ENCODE peak calls at places on chromosomes 11 and 22, in seven cellular contexts. One of them, this sample, is unnamed.

GRCh38 chr11:45208135-45208534 is 61.7 kb downstream of the PRDM11 start:
- DNase-seq in CD4-positive, alpha-beta T cell: no peak
- DNase-seq in lower lobe of right lung: no peak
- DNase-seq in heart left ventricle: no peak
- DNase-seq in cardiac muscle cell: no peak
- DNase-seq in dorsolateral prefrontal cortex: no peak
- DNase-seq in WERI-Rb-1: no peak
- DNase-seq in this sample: no peak

GRCh38 chr11:88402784-88403183 is 65.2 kb upstream of the CTSC start:
- DNase-seq in lower lobe of right lung: no peak
- DNase-seq in cardiac muscle cell: peak; percentile 29
- DNase-seq in dorsolateral prefrontal cortex: no peak
- DNase-seq in WERI-Rb-1: no peak
- DNase-seq in CD4-positive, alpha-beta T cell: no peak
- DNase-seq in heart left ventricle: no peak
- DNase-seq in this sample: no peak

GRCh38 chr11:65445101-65445603 is 22.6 kb downstream of the NEAT1 start:
- DNase-seq in heart left ventricle: no peak
- DNase-seq in cardiac muscle cell: peak; percentile 43
- DNase-seq in WERI-Rb-1: no peak
- DNase-seq in lower lobe of right lung: no peak
- DNase-seq in dorsolateral prefrontal cortex: no peak
- DNase-seq in CD4-positive, alpha-beta T cell: no peak
- DNase-seq in this sample: peak; percentile 35

GRCh38 chr11:118166641-118167040 is 9.8 kb downstream of the SCN2B start:
- DNase-seq in cardiac muscle cell: no peak
- DNase-seq in dorsolateral prefrontal cortex: no peak
- DNase-seq in lower lobe of right lung: no peak
- DNase-seq in WERI-Rb-1: no peak
- DNase-seq in heart left ventricle: no peak
- DNase-seq in CD4-positive, alpha-beta T cell: no peak
- DNase-seq in this sample: no peak

GRCh38 chr11:111665779-111666178 is 63.5 kb downstream of the SIK2 start:
- DNase-seq in WERI-Rb-1: no peak
- DNase-seq in cardiac muscle cell: peak; percentile 74
- DNase-seq in CD4-positive, alpha-beta T cell: no peak
- DNase-seq in lower lobe of right lung: no peak
- DNase-seq in heart left ventricle: no peak
- DNase-seq in dorsolateral prefrontal cortex: no peak
- DNase-seq in this sample: no peak

GRCh38 chr11:91700854-91701253 is 523.8 kb upstream of the FAT3 start:
- DNase-seq in WERI-Rb-1: no peak
- DNase-seq in heart left ventricle: no peak
- DNase-seq in cardiac muscle cell: no peak
- DNase-seq in dorsolateral prefrontal cortex: no peak
- DNase-seq in lower lobe of right lung: no peak
- DNase-seq in CD4-positive, alpha-beta T cell: no peak
- DNase-seq in this sample: no peak

GRCh38 chr22:25068701-25069100 is 116.2 kb downstream of the KIAA1671 start:
- DNase-seq in WERI-Rb-1: peak; percentile 56
- DNase-seq in dorsolateral prefrontal cortex: no peak
- DNase-seq in lower lobe of right lung: no peak
- DNase-seq in CD4-positive, alpha-beta T cell: no peak
- DNase-seq in cardiac muscle cell: no peak
- DNase-seq in heart left ventricle: no peak
- DNase-seq in this sample: no peak

GRCh38 chr11:130131957-130132850 is 27.4 kb upstream of the ST14 start:
- DNase-seq in CD4-positive, alpha-beta T cell: peak; percentile 44
- DNase-seq in dorsolateral prefrontal cortex: no peak
- DNase-seq in lower lobe of right lung: no peak
- DNase-seq in cardiac muscle cell: peak; percentile 79
- DNase-seq in heart left ventricle: peak; percentile 41
- DNase-seq in WERI-Rb-1: peak; percentile 57
- DNase-seq in this sample: peak; percentile 75

GRCh38 chr11:123357990-123358827 is 71.9 kb upstream of the GRAMD1B start:
- DNase-seq in heart left ventricle: peak; percentile 21
- DNase-seq in lower lobe of right lung: no peak
- DNase-seq in cardiac muscle cell: peak; percentile 27
- DNase-seq in CD4-positive, alpha-beta T cell: no peak
- DNase-seq in dorsolateral prefrontal cortex: peak; percentile 43
- DNase-seq in WERI-Rb-1: peak; percentile 67
- DNase-seq in this sample: peak; percentile 70

GRCh38 chr11:133946541-133947297 is 10.0 kb downstream of the IGSF9B start:
- DNase-seq in CD4-positive, alpha-beta T cell: no peak
- DNase-seq in heart left ventricle: peak; percentile 62
- DNase-seq in dorsolateral prefrontal cortex: no peak
- DNase-seq in cardiac muscle cell: no peak
- DNase-seq in WERI-Rb-1: peak; percentile 90
- DNase-seq in lower lobe of right lung: no peak
- DNase-seq in this sample: no peak

GRCh38 chr11:134068829-134069425 is at the start of gene JAM3:
- DNase-seq in lower lobe of right lung: peak; percentile 87
- DNase-seq in cardiac muscle cell: peak; percentile 97
- DNase-seq in dorsolateral prefrontal cortex: peak; percentile 99
- DNase-seq in heart left ventricle: peak; percentile 97
- DNase-seq in WERI-Rb-1: peak; percentile 98
- DNase-seq in CD4-positive, alpha-beta T cell: peak; percentile 94
- DNase-seq in this sample: peak; percentile 92

GRCh38 chr11:130089669-130090063 is 20.0 kb downstream of the APLP2 start:
- DNase-seq in heart left ventricle: no peak
- DNase-seq in lower lobe of right lung: no peak
- DNase-seq in cardiac muscle cell: no peak
- DNase-seq in CD4-positive, alpha-beta T cell: no peak
- DNase-seq in dorsolateral prefrontal cortex: no peak
- DNase-seq in WERI-Rb-1: no peak
- DNase-seq in this sample: no peak

GRCh38 chr11:106706355-106706754 is 311.9 kb downstream of the GUCY1A2 start:
- DNase-seq in cardiac muscle cell: peak; percentile 58
- DNase-seq in dorsolateral prefrontal cortex: no peak
- DNase-seq in WERI-Rb-1: no peak
- DNase-seq in lower lobe of right lung: no peak
- DNase-seq in heart left ventricle: no peak
- DNase-seq in CD4-positive, alpha-beta T cell: no peak
- DNase-seq in this sample: no peak

GRCh38 chr11:46183819-46184218 is 62.6 kb upstream of the PHF21A start:
- DNase-seq in cardiac muscle cell: no peak
- DNase-seq in lower lobe of right lung: no peak
- DNase-seq in heart left ventricle: no peak
- DNase-seq in dorsolateral prefrontal cortex: no peak
- DNase-seq in WERI-Rb-1: no peak
- DNase-seq in CD4-positive, alpha-beta T cell: no peak
- DNase-seq in this sample: no peak

GRCh38 chr11:125941606-125942275 is 4.1 kb upstream of the VSIG10L2 start:
- DNase-seq in cardiac muscle cell: peak; percentile 48
- DNase-seq in lower lobe of right lung: peak; percentile 71
- DNase-seq in WERI-Rb-1: peak; percentile 81
- DNase-seq in heart left ventricle: peak; percentile 62
- DNase-seq in dorsolateral prefrontal cortex: peak; percentile 65
- DNase-seq in CD4-positive, alpha-beta T cell: peak; percentile 28
- DNase-seq in this sample: peak; percentile 47

GRCh38 chr22:17726561-17727243 is 47.6 kb downstream of the BID start:
- DNase-seq in dorsolateral prefrontal cortex: no peak
- DNase-seq in lower lobe of right lung: no peak
- DNase-seq in WERI-Rb-1: no peak
- DNase-seq in heart left ventricle: no peak
- DNase-seq in CD4-positive, alpha-beta T cell: no peak
- DNase-seq in cardiac muscle cell: no peak
- DNase-seq in this sample: peak; percentile 18

GRCh38 chr11:67022961-67023956 is at the start of gene SYT12:
- DNase-seq in CD4-positive, alpha-beta T cell: no peak
- DNase-seq in heart left ventricle: no peak
- DNase-seq in dorsolateral prefrontal cortex: peak; percentile 64
- DNase-seq in WERI-Rb-1: peak; percentile 16
- DNase-seq in lower lobe of right lung: no peak
- DNase-seq in cardiac muscle cell: peak; percentile 29
- DNase-seq in this sample: no peak

GRCh38 chr11:10809373-10810199 is 860 bp upstream of the EIF4G2 start:
- DNase-seq in WERI-Rb-1: peak; percentile 44
- DNase-seq in dorsolateral prefrontal cortex: no peak
- DNase-seq in lower lobe of right lung: no peak
- DNase-seq in cardiac muscle cell: peak; percentile 85
- DNase-seq in heart left ventricle: no peak
- DNase-seq in CD4-positive, alpha-beta T cell: peak; percentile 39
- DNase-seq in this sample: peak; percentile 64

GRCh38 chr11:132784441-132784840 is 747.9 kb downstream of the OPCML start:
- DNase-seq in cardiac muscle cell: peak; percentile 16
- DNase-seq in CD4-positive, alpha-beta T cell: no peak
- DNase-seq in WERI-Rb-1: no peak
- DNase-seq in heart left ventricle: no peak
- DNase-seq in lower lobe of right lung: no peak
- DNase-seq in dorsolateral prefrontal cortex: no peak
- DNase-seq in this sample: no peak

GRCh38 chr11:122399375-122399774 is 256.1 kb upstream of the UBASH3B start:
- DNase-seq in cardiac muscle cell: no peak
- DNase-seq in heart left ventricle: no peak
- DNase-seq in dorsolateral prefrontal cortex: no peak
- DNase-seq in CD4-positive, alpha-beta T cell: no peak
- DNase-seq in WERI-Rb-1: no peak
- DNase-seq in lower lobe of right lung: no peak
- DNase-seq in this sample: peak; percentile 79

GRCh38 chr11:122843281-122844150 is 5.2 kb downstream of the CRTAM start:
- DNase-seq in WERI-Rb-1: peak; percentile 31
- DNase-seq in heart left ventricle: no peak
- DNase-seq in lower lobe of right lung: no peak
- DNase-seq in CD4-positive, alpha-beta T cell: no peak
- DNase-seq in dorsolateral prefrontal cortex: no peak
- DNase-seq in cardiac muscle cell: no peak
- DNase-seq in this sample: peak; percentile 49

DNA sequence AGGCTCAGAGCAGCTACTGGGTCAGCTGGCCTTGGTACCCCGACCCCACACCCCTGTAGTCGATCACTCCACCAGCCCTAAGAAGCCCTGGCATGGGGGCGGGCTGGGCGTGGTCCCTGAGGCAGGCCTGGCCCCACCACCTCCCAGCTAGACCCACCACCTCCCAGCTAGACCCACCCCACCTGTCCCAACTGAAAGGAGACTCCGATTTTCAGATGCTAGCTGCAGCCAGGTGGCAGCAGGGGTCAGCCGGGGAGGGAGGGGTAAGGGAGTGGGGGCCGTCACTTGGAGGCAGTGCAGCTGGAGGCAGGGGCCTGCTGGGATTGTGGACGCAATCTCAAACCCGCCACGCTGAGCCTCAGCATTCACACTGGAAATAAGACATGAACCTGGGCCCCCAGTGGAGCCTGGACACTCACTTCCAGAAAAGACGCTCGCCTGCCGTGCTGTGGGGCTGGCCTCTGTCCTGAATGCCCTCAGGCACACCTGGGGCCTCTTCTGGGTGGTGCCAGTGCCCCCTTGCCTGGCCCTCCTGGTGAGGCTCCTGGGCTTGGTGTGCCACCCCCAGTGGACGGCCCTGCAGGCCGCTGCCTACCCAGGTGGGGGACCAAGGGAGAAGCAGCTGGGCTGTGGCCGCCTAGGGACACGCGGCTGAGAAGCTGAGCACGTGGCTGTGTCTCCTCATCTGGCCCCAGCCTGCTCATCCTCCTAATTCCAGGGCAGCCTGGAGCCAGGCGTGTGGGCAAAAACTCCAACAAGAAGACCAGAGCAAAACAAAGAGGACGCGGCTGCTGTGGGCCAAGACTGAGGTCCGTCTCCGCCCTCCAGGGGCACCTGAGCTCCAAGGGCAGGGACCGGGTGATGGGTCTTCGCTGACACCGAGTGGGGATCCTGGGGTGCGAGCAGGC is 26.7 kb downstream of the OSBPL5 start:
- DNase-seq in heart left ventricle: no peak
- DNase-seq in dorsolateral prefrontal cortex: no peak
- DNase-seq in CD4-positive, alpha-beta T cell: no peak
- DNase-seq in WERI-Rb-1: peak; percentile 75
- DNase-seq in cardiac muscle cell: no peak
- DNase-seq in lower lobe of right lung: peak; percentile 38
- DNase-seq in this sample: no peak
- TF ChIP-seq CTCF in heart left ventricle: no peak
- TF ChIP-seq CTCF in dorsolateral prefrontal cortex: no peak
- TF ChIP-seq CTCF in CD4-positive, alpha-beta T cell: no peak
- TF ChIP-seq CTCF in WERI-Rb-1: peak; percentile 27
- TF ChIP-seq CTCF in cardiac muscle cell: no peak
- TF ChIP-seq CTCF in lower lobe of right lung: no peak
- TF ChIP-seq CTCF in this sample: no peak

GRCh38 chr11:32751381-32751780 is 43.1 kb downstream of the CCDC73 start:
- DNase-seq in cardiac muscle cell: no peak
- DNase-seq in CD4-positive, alpha-beta T cell: no peak
- DNase-seq in WERI-Rb-1: peak; percentile 14
- DNase-seq in dorsolateral prefrontal cortex: no peak
- DNase-seq in lower lobe of right lung: no peak
- DNase-seq in heart left ventricle: no peak
- DNase-seq in this sample: no peak
- TF ChIP-seq CTCF in cardiac muscle cell: no peak
- TF ChIP-seq CTCF in CD4-positive, alpha-beta T cell: no peak
- TF ChIP-seq CTCF in WERI-Rb-1: peak; percentile 22
- TF ChIP-seq CTCF in dorsolateral prefrontal cortex: no peak
- TF ChIP-seq CTCF in lower lobe of right lung: no peak
- TF ChIP-seq CTCF in heart left ventricle: no peak
- TF ChIP-seq CTCF in this sample: no peak

DNA sequence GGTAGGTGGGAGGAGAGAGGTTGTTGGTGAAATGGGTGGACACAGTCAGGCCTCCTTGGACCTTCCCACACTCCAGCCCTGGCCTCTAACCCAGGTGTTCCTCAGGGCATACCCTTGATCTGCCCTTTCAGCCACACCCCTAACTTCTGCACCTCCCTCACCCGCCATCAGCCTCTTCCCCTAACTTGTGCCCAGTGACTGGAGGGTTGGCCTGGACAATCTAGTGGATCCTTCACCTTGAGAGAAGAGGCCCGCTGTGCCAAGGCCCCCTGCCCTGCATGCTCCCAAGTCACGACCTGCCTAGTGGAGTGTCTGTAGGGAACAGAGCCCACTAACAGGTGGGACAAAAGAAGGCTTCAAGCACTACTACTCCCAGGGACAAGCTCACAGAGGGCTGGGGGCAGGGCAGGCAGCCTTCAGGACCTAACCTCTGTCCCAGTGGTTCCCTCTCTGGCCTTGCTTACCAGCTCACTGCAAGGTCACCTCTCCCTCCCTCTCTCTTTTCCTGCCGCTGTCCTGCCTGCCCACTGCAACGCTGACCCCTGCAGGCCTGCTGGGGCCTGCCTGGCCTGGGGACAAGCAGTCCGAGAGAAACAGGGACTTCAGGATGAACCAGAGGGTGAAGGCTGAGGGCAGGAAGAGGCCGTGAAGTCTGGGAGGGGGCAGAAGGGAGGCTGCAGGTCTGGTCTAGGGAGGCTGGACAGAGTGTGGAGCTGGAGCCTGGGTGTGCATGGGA is 3.3 kb downstream of the SYT7 start:
- DNase-seq in WERI-Rb-1: peak; percentile 74
- DNase-seq in CD4-positive, alpha-beta T cell: no peak
- DNase-seq in lower lobe of right lung: no peak
- DNase-seq in cardiac muscle cell: no peak
- DNase-seq in heart left ventricle: peak; percentile 42
- DNase-seq in dorsolateral prefrontal cortex: no peak
- DNase-seq in this sample: no peak
- TF ChIP-seq CTCF in WERI-Rb-1: peak; percentile 78
- TF ChIP-seq CTCF in CD4-positive, alpha-beta T cell: no peak
- TF ChIP-seq CTCF in lower lobe of right lung: no peak
- TF ChIP-seq CTCF in cardiac muscle cell: peak; percentile 26
- TF ChIP-seq CTCF in heart left ventricle: peak; percentile 30
- TF ChIP-seq CTCF in dorsolateral prefrontal cortex: no peak
- TF ChIP-seq CTCF in this sample: no peak

DNA sequence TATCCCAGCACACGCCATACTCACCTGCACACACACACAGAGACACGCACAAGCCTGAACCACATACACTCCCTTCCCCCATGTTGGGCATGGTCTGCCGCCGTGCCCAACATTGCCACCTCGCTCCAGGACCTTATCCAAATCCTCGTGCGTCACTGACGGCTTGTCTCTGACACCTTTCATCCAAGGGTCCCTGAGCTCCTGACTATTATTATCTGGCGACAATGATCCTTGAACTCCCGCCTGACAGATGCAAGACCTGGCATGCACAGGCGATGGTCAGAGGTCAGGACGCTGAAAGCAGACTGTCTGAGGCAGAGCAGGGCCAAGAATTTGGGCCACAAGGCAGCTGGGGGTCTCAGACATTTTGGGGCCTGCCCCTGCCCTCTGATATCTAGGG is 4.2 kb downstream of the MB start:
- DNase-seq in dorsolateral prefrontal cortex: no peak
- DNase-seq in heart left ventricle: peak; percentile 74
- DNase-seq in cardiac muscle cell: no peak
- DNase-seq in CD4-positive, alpha-beta T cell: no peak
- DNase-seq in lower lobe of right lung: peak; percentile 15
- DNase-seq in WERI-Rb-1: no peak
- DNase-seq in this sample: no peak
- TF ChIP-seq CTCF in dorsolateral prefrontal cortex: no peak
- TF ChIP-seq CTCF in heart left ventricle: no peak
- TF ChIP-seq CTCF in cardiac muscle cell: no peak
- TF ChIP-seq CTCF in CD4-positive, alpha-beta T cell: no peak
- TF ChIP-seq CTCF in lower lobe of right lung: no peak
- TF ChIP-seq CTCF in WERI-Rb-1: no peak
- TF ChIP-seq CTCF in this sample: no peak

This sample was measured in GM12865.